ENCODE peak calls at places on chromosomes 7 and 10, in four cellular contexts. J, Y, C and S are unnamed samples.

GRCh38 chr10:29140991-29141390 is 147.9 kb upstream of the LYZL1 start:
- DNase-seq in J (peak), Y (no peak), C (no peak), S (peak)

GRCh38 chr7:85595639-85596268 is 408.9 kb upstream of the SEMA3D start:
- DNase-seq in J (peak), Y (no peak), C (no peak), S (peak)

GRCh38 chr10:3196971-3197353 is 24.4 kb upstream of the PITRM1 start:
- DNase-seq in J (no peak), Y (no peak), C (no peak), S (no peak)

GRCh38 chr7:103687981-103688380 is 242.0 kb upstream of the SLC26A5 start:
- DNase-seq in J (no peak), Y (no peak), C (no peak), S (no peak)

GRCh38 chr7:770786-771185 is 43.7 kb upstream of the PRKAR1B start:
- DNase-seq in J (no peak), Y (no peak), C (no peak), S (no peak)

GRCh38 chr7:76310102-76310957 is 7.9 kb downstream of the HSPB1 start:
- DNase-seq in J (no peak), Y (no peak), C (no peak), S (no peak)

GRCh38 chr7:30709549-30709948 is 27.3 kb upstream of the CRHR2 start:
- DNase-seq in J (no peak), Y (no peak), C (no peak), S (no peak)

GRCh38 chr7:115340828-115341227 is 418.9 kb downstream of the MDFIC start:
- DNase-seq in J (peak), Y (no peak), C (no peak), S (peak)

GRCh38 chr10:131710142-131710861 is 190.5 kb upstream of the PPP2R2D start:
- DNase-seq in J (no peak), Y (no peak), C (no peak), S (no peak)

GRCh38 chr10:24518981-24519597 is 204.6 kb downstream of the ARHGAP21 start:
- DNase-seq in J (no peak), Y (no peak), C (peak), S (peak)

GRCh38 chr10:78180306-78180705 is 146.6 kb downstream of the RPS24 start:
- DNase-seq in J (no peak), Y (no peak), C (no peak), S (no peak)